ENCODE peak calls at places on chromosomes 6 and 20, in five cellular contexts. U is HFF-Myc, R is tibial artery, B is retinal pigment epithelial cell, K is heart left ventricle. W is an unnamed sample.

GRCh38 chr6:31972709-31973350 is 892 bp upstream of the DXO start:
- DNase-seq in U (no peak), R (no peak), B (no peak), K (no peak), W (no peak)

GRCh38 chr20:10792291-10792690 is 118.5 kb upstream of the JAG1 start:
- DNase-seq in U (no peak), R (no peak), B (no peak), K (no peak), W (peak)

GRCh38 chr6:102458990-102459389 is 1065.5 kb downstream of the GRIK2 start:
- DNase-seq in U (no peak), R (no peak), B (no peak), K (no peak), W (no peak)

GRCh38 chr20:31497838-31498540 is 16.3 kb upstream of the HM13 start:
- DNase-seq in U (no peak), R (no peak), B (no peak), K (peak), W (no peak)

GRCh38 chr6:30548375-30548774 is 7.9 kb downstream of the GNL1 start:
- DNase-seq in U (no peak), R (no peak), B (no peak), K (no peak), W (no peak)

GRCh38 chr6:26389349-26389799 is 6.5 kb downstream of the BTN2A2 start:
- DNase-seq in U (no peak), R (no peak), B (no peak), K (no peak), W (no peak)

GRCh38 chr6:90123796-90124195 is 172.8 kb downstream of the BACH2 start:
- DNase-seq in U (no peak), R (no peak), B (no peak), K (no peak), W (no peak)

GRCh38 chr20:49866051-49866450 is 49.3 kb downstream of the SPATA2 start:
- DNase-seq in U (peak), R (no peak), B (no peak), K (no peak), W (no peak)

GRCh38 chr20:36349384-36350170 is 43.4 kb downstream of the DLGAP4 start:
- DNase-seq in U (no peak), R (no peak), B (no peak), K (no peak), W (no peak)

GRCh38 chr6:37802810-37803209 is 16.7 kb upstream of the ZFAND3 start:
- DNase-seq in U (no peak), R (no peak), B (no peak), K (no peak), W (no peak)

GRCh38 chr6:5174756-5175155 is 86.0 kb downstream of the LYRM4 start:
- DNase-seq in U (no peak), R (no peak), B (no peak), K (no peak), W (no peak)

GRCh38 chr6:113146878-113147277 is 710.3 kb upstream of the MARCKS start:
- DNase-seq in U (no peak), R (no peak), B (no peak), K (no peak), W (no peak)

GRCh38 chr20:26163890-26164289 is 467.2 kb upstream of the ZNF337 start:
- DNase-seq in U (peak), R (no peak), B (peak), K (no peak), W (peak)

DNA sequence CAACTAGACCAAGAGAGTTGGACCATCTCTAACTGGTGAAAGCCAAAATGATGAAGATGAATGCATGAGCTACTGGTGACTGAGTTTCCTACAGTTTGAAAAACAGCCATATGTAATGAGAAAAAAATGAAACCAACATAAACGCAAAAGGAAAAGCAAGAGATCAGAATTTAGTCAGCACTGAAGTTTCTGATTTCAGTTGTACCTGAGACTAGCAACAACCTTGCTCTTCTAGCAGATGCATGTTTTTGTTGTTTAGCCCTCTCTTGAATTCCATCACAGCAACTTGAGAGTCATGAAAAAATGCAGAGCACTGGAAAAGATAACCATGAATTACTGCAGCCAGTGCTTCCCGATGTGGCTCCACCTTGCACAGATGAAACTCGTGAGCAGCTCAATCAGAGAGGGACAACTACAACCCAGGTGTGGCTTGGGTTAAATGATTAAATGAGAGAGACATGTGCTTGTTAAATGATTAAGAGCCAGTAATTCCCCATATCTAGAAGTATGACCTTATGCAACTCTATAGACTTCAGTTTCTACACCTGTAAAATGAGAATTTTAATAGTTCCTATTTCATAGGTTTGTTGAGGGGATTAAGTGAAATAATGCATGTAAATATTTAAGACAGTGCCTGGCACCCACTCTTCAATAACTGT is 104.8 kb downstream of the ELOVL4 start:
- DNase-seq in U (no peak), R (no peak), B (no peak), K (no peak), W (no peak)
- TF ChIP-seq CTCF in U (no peak), R (no peak), B (no peak), K (no peak), W (no peak)

DNA sequence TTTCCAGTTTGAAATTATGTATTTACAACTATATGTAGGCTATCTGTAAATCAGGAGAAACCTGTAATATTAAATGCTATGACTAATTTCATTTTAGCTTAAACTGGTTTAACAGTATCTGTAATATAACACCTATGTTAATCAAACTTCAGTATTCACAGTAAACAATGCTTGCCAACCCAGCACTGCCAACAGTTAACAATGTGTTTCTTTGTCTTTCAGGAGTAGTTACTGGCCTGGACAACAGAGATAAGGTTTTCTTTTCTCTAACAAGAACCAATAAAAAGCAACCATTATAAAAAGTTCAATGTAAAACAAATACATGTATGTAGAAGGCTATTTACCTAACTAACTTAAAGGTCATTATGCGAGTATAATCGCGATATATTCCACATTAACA is 158.8 kb downstream of the CDK19 start:
- DNase-seq in U (no peak), R (no peak), B (no peak), K (no peak), W (no peak)
- H3K4me3 ChIP-seq in U (no peak), R (no peak), B (no peak), K (no peak), W (no peak)

GRCh38 chr6:167410510-167410909 is 85.6 kb downstream of the TTLL2 start:
- DNase-seq in U (no peak), R (no peak), B (no peak), K (no peak), W (no peak)
- TF ChIP-seq CTCF in U (no peak), R (no peak), B (no peak), K (no peak), W (no peak)

DNA sequence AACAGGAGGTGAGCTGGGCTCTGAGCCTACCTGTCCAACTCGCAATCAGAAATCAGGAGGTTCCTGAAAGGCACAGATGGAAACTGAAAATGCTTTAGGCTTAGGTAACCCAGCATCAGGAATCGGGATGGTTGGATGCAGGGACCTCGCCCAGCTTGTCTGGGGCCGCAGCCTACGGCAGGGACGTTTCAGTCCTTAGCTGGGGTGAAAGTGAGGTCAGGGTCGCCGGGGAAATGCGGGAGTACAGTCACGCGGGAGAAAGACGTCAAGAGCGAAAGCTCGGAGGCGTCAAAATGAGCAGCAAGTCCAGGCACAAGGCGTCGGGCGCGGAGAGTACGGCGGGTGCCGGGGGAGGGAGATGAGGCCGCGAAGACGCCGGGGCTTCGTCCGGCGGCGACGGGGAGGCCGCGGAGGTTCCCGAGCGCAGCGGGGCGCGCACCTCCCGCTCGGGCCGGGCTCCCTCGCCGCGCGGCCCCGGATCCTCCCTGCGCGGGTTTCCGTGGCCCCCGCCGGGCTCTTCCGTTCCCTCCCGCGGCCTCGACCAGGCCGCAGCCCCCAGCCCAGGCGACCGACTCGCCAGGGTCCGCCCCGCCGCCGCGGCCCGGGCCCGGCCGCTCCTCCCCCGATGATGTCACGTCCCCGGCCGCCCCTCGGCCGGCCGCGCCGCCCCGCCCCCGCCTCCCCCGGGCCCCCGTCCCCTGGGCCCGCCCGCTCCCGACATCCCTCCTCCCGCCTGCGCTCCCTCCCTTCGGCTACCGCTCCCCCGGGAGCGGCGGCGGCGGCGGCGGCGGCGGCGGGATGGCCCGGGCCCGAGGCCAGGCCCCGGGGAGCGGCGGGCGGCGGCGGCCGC is at the start of gene EBF4:
- DNase-seq in U (no peak), R (no peak), B (no peak), K (peak), W (no peak)
- H3K4me3 ChIP-seq in U (no peak), R (peak), B (peak), K (peak), W (peak)

GRCh38 chr6:35258858-35259193 is 709 bp upstream of the ZNF76 start:
- DNase-seq in U (no peak), R (peak), B (no peak), K (no peak), W (peak)
- TF ChIP-seq CTCF in U (no peak), R (no peak), B (no peak), K (no peak), W (peak)

GRCh38 chr20:22217712-22218352 is 366.5 kb downstream of the FOXA2 start:
- DNase-seq in U (no peak), R (no peak), B (no peak), K (peak), W (no peak)

GRCh38 chr20:22216984-22217383 is 367.4 kb downstream of the FOXA2 start:
- DNase-seq in U (no peak), R (no peak), B (no peak), K (no peak), W (no peak)

GRCh38 chr20:22213271-22213670 is 371.1 kb downstream of the FOXA2 start:
- DNase-seq in U (no peak), R (no peak), B (no peak), K (no peak), W (no peak)

GRCh38 chr20:22214296-22214695 is 370.1 kb downstream of the FOXA2 start:
- DNase-seq in U (no peak), R (no peak), B (no peak), K (no peak), W (no peak)
- H3K4me3 ChIP-seq in U (no peak), R (no peak), B (no peak), K (no peak), W (no peak)

GRCh38 chr6:16180696-16181428 is 52.0 kb downstream of the MYLIP start:
- DNase-seq in U (no peak), R (no peak), B (no peak), K (no peak), W (no peak)

GRCh38 chr6:16184129-16184528 is 54.3 kb upstream of the GMPR start:
- DNase-seq in U (no peak), R (peak), B (no peak), K (no peak), W (no peak)

GRCh38 chr6:16182428-16182827 is 53.5 kb downstream of the MYLIP start:
- DNase-seq in U (peak), R (no peak), B (no peak), K (no peak), W (no peak)

GRCh38 chr6:16179970-16180431 is 51.1 kb downstream of the MYLIP start:
- DNase-seq in U (no peak), R (no peak), B (no peak), K (no peak), W (no peak)

GRCh38 chr6:16181429-16182359 is 52.8 kb downstream of the MYLIP start:
- DNase-seq in U (no peak), R (no peak), B (no peak), K (no peak), W (no peak)
- TF ChIP-seq CTCF in U (no peak), R (no peak), B (no peak), K (no peak), W (no peak)

DNA sequence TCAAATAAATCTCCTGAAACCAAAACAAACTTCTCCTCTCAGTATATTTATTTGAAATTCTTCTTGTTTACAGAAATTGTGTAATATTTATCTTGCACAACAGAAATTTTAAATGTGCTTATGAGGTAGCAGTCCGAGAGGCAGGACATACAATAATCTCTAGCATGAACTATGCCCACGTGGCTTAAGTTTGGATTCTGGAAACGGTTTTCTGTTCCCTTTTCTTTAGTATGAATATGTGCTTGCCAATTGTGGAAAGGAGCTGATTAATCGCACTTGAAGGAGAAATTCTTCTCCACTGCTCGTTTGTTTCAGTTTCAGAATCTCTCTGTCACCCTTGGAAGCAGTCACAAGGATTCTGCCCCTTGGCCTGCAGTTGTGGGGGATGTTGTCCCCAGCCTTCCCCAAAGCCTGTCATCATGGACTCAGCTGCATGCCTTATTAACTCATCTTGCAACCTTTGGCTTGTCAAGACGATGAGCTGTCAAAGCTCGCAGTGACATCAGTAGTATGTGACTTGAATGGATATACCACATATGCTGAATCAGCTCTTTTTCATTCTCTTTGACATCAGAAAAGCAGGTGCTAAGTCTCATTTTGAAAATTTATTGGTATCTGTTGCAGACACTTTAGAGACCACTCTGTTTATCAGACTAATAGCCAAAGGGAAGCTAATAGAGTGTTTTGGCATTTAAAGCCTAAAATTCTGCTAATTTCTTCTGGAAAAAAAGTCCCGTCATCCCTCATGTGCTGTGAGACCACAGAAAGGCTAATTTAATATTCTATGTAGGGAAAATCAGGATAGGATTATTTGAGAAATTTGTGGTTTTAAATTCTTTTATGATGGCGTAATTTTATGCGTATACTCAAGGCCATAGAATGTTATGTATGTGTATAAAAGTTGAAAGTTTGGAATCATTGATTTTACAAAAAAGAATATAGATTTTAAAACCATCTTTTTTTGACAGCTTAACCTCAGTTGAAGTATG is 186.8 kb downstream of the ARID1B start:
- DNase-seq in U (no peak), R (no peak), B (no peak), K (no peak), W (no peak)
- H3K4me3 ChIP-seq in U (no peak), R (peak), B (peak), K (peak), W (peak)